ENCODE peak calls at places on chromosomes 12 and 14, in six cellular contexts. N is uterus; Q is Peyer's patch; R is GM23338; K is CD8-positive, alpha-beta T cell; S is ascending aorta. E is an unnamed sample. For H3K27me3, the result is how much of the 10 kb centered on the place peaks cover.

GRCh38 chr14:43204816-43205215 is 1302.3 kb downstream of the FSCB start:
- DNase-seq in N (no peak), Q (no peak), R (no peak), K (no peak), S (no peak), E (no peak)

GRCh38 chr12:89153341-89153740 is 199.0 kb downstream of the DUSP6 start:
- DNase-seq in N (no peak), Q (no peak), R (no peak), K (no peak), S (no peak), E (no peak)

GRCh38 chr14:90235179-90235976 is 21.0 kb upstream of the PSMC1 start:
- DNase-seq in N (peak), Q (peak), R (peak), K (peak), S (peak), E (peak)

GRCh38 chr14:104220225-104221070 is 82.1 kb downstream of the KIF26A start:
- DNase-seq in N (no peak), Q (peak), R (no peak), K (no peak), S (no peak), E (peak)

GRCh38 chr12:116577149-116577548 is 18.0 kb downstream of the MAP1LC3B2 start:
- DNase-seq in N (no peak), Q (no peak), R (no peak), K (no peak), S (no peak), E (no peak)

GRCh38 chr12:27104546-27104945 is 22.2 kb upstream of the C12orf71 start:
- DNase-seq in N (no peak), Q (no peak), R (no peak), K (no peak), S (no peak), E (no peak)

GRCh38 chr14:51607677-51608076 is 44.0 kb upstream of the FRMD6 start:
- DNase-seq in N (no peak), Q (no peak), R (no peak), K (no peak), S (no peak), E (no peak)

GRCh38 chr14:68789798-68790655 is 2.8 kb downstream of the ZFP36L1 start:
- DNase-seq in N (no peak), Q (peak), R (peak), K (peak), S (no peak), E (peak)

GRCh38 chr12:75086086-75087038 is 123.3 kb downstream of the KCNC2 start:
- DNase-seq in N (no peak), Q (no peak), R (no peak), K (no peak), S (no peak), E (no peak)

GRCh38 chr12:47651368-47652254 is 54.2 kb downstream of the RPAP3 start:
- DNase-seq in N (peak), Q (peak), R (peak), K (peak), S (peak), E (peak)

GRCh38 chr12:69129564-69129963 is 109.8 kb upstream of the CPSF6 start:
- DNase-seq in N (no peak), Q (no peak), R (no peak), K (no peak), S (no peak), E (no peak)

GRCh38 chr14:104110491-104111209 is 25.1 kb downstream of the ASPG start:
- DNase-seq in N (no peak), Q (peak), R (no peak), K (no peak), S (peak), E (peak)

GRCh38 chr12:60112063-60112462 is 516.2 kb downstream of the SLC16A7 start:
- DNase-seq in N (no peak), Q (no peak), R (no peak), K (no peak), S (no peak), E (no peak)

GRCh38 chr12:86484473-86484872 is 228.3 kb upstream of the MGAT4C start:
- DNase-seq in N (no peak), Q (no peak), R (no peak), K (no peak), S (no peak), E (no peak)

GRCh38 chr12:108955225-108955835 is 65.5 kb downstream of the SVOP start:
- DNase-seq in N (no peak), Q (no peak), R (no peak), K (no peak), S (no peak), E (peak)

GRCh38 chr14:77865455-77865854 is 65.5 kb downstream of the ADCK1 start:
- DNase-seq in N (no peak), Q (no peak), R (no peak), K (no peak), S (no peak), E (no peak)

GRCh38 chr12:108457734-108458361 is 57.2 kb upstream of the FICD start:
- DNase-seq in N (no peak), Q (no peak), R (peak), K (no peak), S (no peak), E (no peak)

GRCh38 chr14:96051642-96052540 is 12.7 kb downstream of the C14orf132 start:
- DNase-seq in N (no peak), Q (no peak), R (peak), K (no peak), S (peak), E (no peak)

GRCh38 chr12:678747-679712 is 15.8 kb upstream of the NINJ2 start:
- DNase-seq in N (no peak), Q (no peak), R (no peak), K (no peak), S (no peak), E (no peak)

GRCh38 chr14:91415794-91416743 is 1.6 kb downstream of the CCDC88C start:
- DNase-seq in N (no peak), Q (no peak), R (peak), K (peak), S (peak), E (no peak)

GRCh38 chr14:98607341-98607910 is 664.6 kb downstream of the BCL11B start:
- DNase-seq in N (no peak), Q (no peak), R (no peak), K (no peak), S (no peak), E (no peak)

GRCh38 chr12:49428652-49429549 is 61.6 kb downstream of the SPATS2 start:
- DNase-seq in N (no peak), Q (no peak), R (no peak), K (no peak), S (no peak), E (no peak)

GRCh38 chr12:74890237-74890599 is 319.4 kb downstream of the KCNC2 start:
- DNase-seq in N (no peak), Q (no peak), R (peak), K (no peak), S (no peak), E (no peak)

GRCh38 chr12:76277480-76277879 is 70.7 kb downstream of the BBS10 start:
- DNase-seq in N (no peak), Q (no peak), R (no peak), K (no peak), S (no peak), E (no peak)

GRCh38 chr14:26395726-26396125 is 202.1 kb downstream of the NOVA1 start:
- DNase-seq in N (no peak), Q (no peak), R (no peak), K (no peak), S (no peak), E (no peak)

GRCh38 chr12:50220357-50221061 is 53.3 kb upstream of the CERS5 start:
- DNase-seq in N (no peak), Q (no peak), R (no peak), K (no peak), S (no peak), E (no peak)

GRCh38 chr14:103123128-103123633 is at the start of gene TNFAIP2:
- DNase-seq in N (peak), Q (no peak), R (peak), K (no peak), S (peak), E (peak)

GRCh38 chr12:59459966-59460365 is 135.9 kb upstream of the SLC16A7 start:
- DNase-seq in N (no peak), Q (no peak), R (peak), K (no peak), S (no peak), E (no peak)

GRCh38 chr12:69497308-69498026 is 27.3 kb downstream of the FRS2 start:
- DNase-seq in N (no peak), Q (no peak), R (no peak), K (no peak), S (no peak), E (no peak)

GRCh38 chr12:31224768-31225448 is 101.0 kb downstream of the SINHCAF start:
- DNase-seq in N (no peak), Q (no peak), R (peak), K (no peak), S (no peak), E (no peak)

GRCh38 chr12:108815369-108815768 is 42.0 kb downstream of the SSH1 start:
- DNase-seq in N (no peak), Q (peak), R (no peak), K (no peak), S (no peak), E (no peak)

GRCh38 chr12:54140958-54141388 is 47.8 kb downstream of the SMUG1 start:
- DNase-seq in N (peak), Q (no peak), R (peak), K (no peak), S (peak), E (peak)

GRCh38 chr12:108394196-108394595 is 55.1 kb upstream of the CMKLR1 start:
- DNase-seq in N (peak), Q (no peak), R (no peak), K (no peak), S (peak), E (peak)

GRCh38 chr12:115044073-115044472 is 360.1 kb upstream of the TBX3 start:
- DNase-seq in N (no peak), Q (no peak), R (peak), K (no peak), S (no peak), E (no peak)

GRCh38 chr14:93044601-93045000 is 71.1 kb downstream of the ITPK1 start:
- DNase-seq in N (no peak), Q (no peak), R (no peak), K (no peak), S (no peak), E (peak)

GRCh38 chr12:19799216-19799615 is 359.9 kb downstream of the AEBP2 start:
- DNase-seq in N (no peak), Q (no peak), R (no peak), K (no peak), S (no peak), E (no peak)

GRCh38 chr14:90842726-90843125 is 26.5 kb upstream of the TTC7B start:
- DNase-seq in N (no peak), Q (no peak), R (no peak), K (no peak), S (peak), E (no peak)

GRCh38 chr12:113932411-113933196 is 33.5 kb downstream of the RBM19 start:
- DNase-seq in N (peak), Q (no peak), R (peak), K (no peak), S (no peak), E (peak)

GRCh38 chr14:97657609-97658008 is 860.4 kb downstream of the VRK1 start:
- DNase-seq in N (no peak), Q (no peak), R (no peak), K (no peak), S (no peak), E (no peak)

GRCh38 chr14:74243051-74243450 is 3.8 kb downstream of the VSX2 start:
- DNase-seq in N (no peak), Q (no peak), R (no peak), K (no peak), S (no peak), E (no peak)
- H3K27me3 ChIP-seq in N (half or more), Q (under half), R (half or more), K (under half), S (under half), E (under half)

GRCh38 chr12:21526053-21526452 is at the start of gene SPX:
- DNase-seq in N (no peak), Q (no peak), R (no peak), K (no peak), S (no peak), E (no peak)
- H3K27me3 ChIP-seq in N (under half), Q (under half), R (half or more), K (under half), S (under half), E (under half)

DNA sequence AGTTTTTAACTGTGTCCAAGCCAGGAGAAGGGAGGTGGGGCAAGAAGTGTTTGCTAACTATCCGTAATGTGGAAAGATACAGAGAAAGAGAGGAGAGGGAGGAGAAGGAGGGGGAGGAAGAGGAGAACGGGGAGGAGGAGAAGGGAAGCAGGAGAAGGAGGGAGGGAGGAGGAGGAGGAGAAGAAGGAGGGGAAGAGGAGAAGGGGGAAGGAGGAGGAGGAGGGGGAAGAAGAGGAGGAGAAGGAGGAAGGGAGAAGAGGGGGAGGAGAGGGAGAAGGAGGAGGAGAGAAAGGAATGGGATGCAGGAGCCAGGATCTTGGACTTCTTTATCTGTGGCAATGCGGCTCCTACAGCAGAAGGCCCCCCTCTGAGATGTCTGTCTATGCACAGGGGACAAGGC is 510.3 kb upstream of the CCDC196 start:
- DNase-seq in N (no peak), Q (no peak), R (no peak), K (no peak), S (no peak), E (no peak)
- H3K27me3 ChIP-seq in N (under half), Q (under half), R (under half), K (under half), S (under half), E (under half)

GRCh38 chr12:132320767-132321211 is 8.6 kb downstream of the GALNT9 start:
- DNase-seq in N (no peak), Q (no peak), R (no peak), K (no peak), S (no peak), E (peak)

GRCh38 chr12:132324173-132324572 is 5.2 kb downstream of the GALNT9 start:
- DNase-seq in N (no peak), Q (no peak), R (no peak), K (no peak), S (no peak), E (peak)

GRCh38 chr12:132323171-132324010 is 6.0 kb downstream of the GALNT9 start:
- DNase-seq in N (no peak), Q (no peak), R (no peak), K (peak), S (no peak), E (peak)

GRCh38 chr12:132321321-132322118 is 7.9 kb downstream of the GALNT9 start:
- DNase-seq in N (no peak), Q (no peak), R (no peak), K (no peak), S (no peak), E (no peak)

GRCh38 chr12:132322206-132323132 is 6.9 kb downstream of the GALNT9 start:
- DNase-seq in N (no peak), Q (no peak), R (no peak), K (no peak), S (no peak), E (no peak)
- H3K27me3 ChIP-seq in N (under half), Q (under half), R (under half), K (under half), S (under half), E (under half)

GRCh38 chr14:75896341-75896740 is 85.5 kb downstream of the TGFB3 start:
- DNase-seq in N (no peak), Q (no peak), R (no peak), K (no peak), S (no peak), E (no peak)
- H3K27me3 ChIP-seq in N (under half), Q (under half), R (under half), K (under half), S (under half), E (under half)

GRCh38 chr12:132484891-132485441 is 5.0 kb upstream of the FBRSL1 start:
- DNase-seq in N (no peak), Q (no peak), R (no peak), K (no peak), S (no peak), E (peak)
- H3K27me3 ChIP-seq in N (under half), Q (under half), R (half or more), K (under half), S (under half), E (under half)